ENCODE peak calls at places on chromosomes 1 and 21, in five cellular contexts. L, Z, J, B and W are unnamed samples.

GRCh38 chr1:24345334-24345733 is 26.2 kb downstream of the GRHL3 start:
- DNase-seq in L (no peak), Z (no peak), J (no peak), B (no peak), W (no peak)

GRCh38 chr1:220368352-220369265 is 96.4 kb upstream of the RAB3GAP2 start:
- DNase-seq in L (peak), Z (no peak), J (peak), B (no peak), W (no peak)

GRCh38 chr1:18132707-18133066 is 25.1 kb downstream of the IGSF21 start:
- DNase-seq in L (no peak), Z (no peak), J (no peak), B (no peak), W (no peak)

GRCh38 chr1:45815667-45816458 is 12.5 kb downstream of the MAST2 start:
- DNase-seq in L (peak), Z (no peak), J (no peak), B (no peak), W (no peak)

GRCh38 chr21:43775795-43776430 is at the start of gene CSTB:
- DNase-seq in L (peak), Z (peak), J (peak), B (peak), W (no peak)

GRCh38 chr1:167105150-167105840 is 11.4 kb downstream of the STYXL2 start:
- DNase-seq in L (no peak), Z (no peak), J (no peak), B (no peak), W (no peak)

GRCh38 chr1:114671011-114671938 is 1.4 kb upstream of the DENND2C start:
- DNase-seq in L (peak), Z (no peak), J (no peak), B (no peak), W (no peak)

GRCh38 chr1:54356680-54357147 is 49.5 kb downstream of the SSBP3 start:
- DNase-seq in L (no peak), Z (peak), J (no peak), B (no peak), W (no peak)

GRCh38 chr1:192803501-192803900 is 5.3 kb upstream of the RGS2 start:
- DNase-seq in L (no peak), Z (no peak), J (no peak), B (no peak), W (no peak)

GRCh38 chr1:226629896-226630550 is 81.5 kb downstream of the STUM start:
- DNase-seq in L (no peak), Z (peak), J (no peak), B (no peak), W (no peak)

GRCh38 chr21:43719748-43720538 is 1.0 kb downstream of the PDXK start:
- DNase-seq in L (no peak), Z (peak), J (no peak), B (no peak), W (no peak)

GRCh38 chr1:156741613-156741983 is 710 bp upstream of the MRPL24 start:
- DNase-seq in L (no peak), Z (peak), J (no peak), B (no peak), W (no peak)

GRCh38 chr1:201749059-201749458 is 79.9 kb upstream of the IPO9 start:
- DNase-seq in L (no peak), Z (no peak), J (no peak), B (no peak), W (no peak)

GRCh38 chr1:116724765-116725375 is 29.4 kb upstream of the CD2 start:
- DNase-seq in L (peak), Z (no peak), J (peak), B (peak), W (peak)

GRCh38 chr1:25494952-25495351 is 48.5 kb upstream of the LDLRAP1 start:
- DNase-seq in L (no peak), Z (no peak), J (no peak), B (no peak), W (no peak)

GRCh38 chr1:117267232-117267774 is 56.6 kb upstream of the VTCN1 start:
- DNase-seq in L (no peak), Z (no peak), J (no peak), B (no peak), W (no peak)

GRCh38 chr1:17507916-17508315 is 31.6 kb upstream of the ARHGEF10L start:
- DNase-seq in L (no peak), Z (no peak), J (peak), B (no peak), W (no peak)

GRCh38 chr1:101073836-101074235 is 48.3 kb upstream of the DPH5 start:
- DNase-seq in L (no peak), Z (no peak), J (no peak), B (no peak), W (no peak)

GRCh38 chr1:93908394-93909145 is 660 bp downstream of the GCLM start:
- DNase-seq in L (no peak), Z (peak), J (peak), B (peak), W (no peak)

GRCh38 chr21:31216206-31216605 is 127.9 kb downstream of the TIAM1 start:
- DNase-seq in L (no peak), Z (no peak), J (no peak), B (no peak), W (no peak)

GRCh38 chr21:40386301-40386911 is 460.6 kb downstream of the DSCAM start:
- DNase-seq in L (peak), Z (peak), J (peak), B (peak), W (no peak)

GRCh38 chr21:35818597-35818996 is 241.7 kb downstream of the SETD4 start:
- DNase-seq in L (no peak), Z (no peak), J (no peak), B (no peak), W (no peak)

GRCh38 chr1:5811419-5811818 is 180.8 kb downstream of the NPHP4 start:
- DNase-seq in L (no peak), Z (no peak), J (no peak), B (no peak), W (no peak)

GRCh38 chr1:8134546-8135235 is 108.6 kb upstream of the ERRFI1 start:
- DNase-seq in L (peak), Z (no peak), J (no peak), B (no peak), W (no peak)

GRCh38 chr1:16076871-16077250 is 3.4 kb upstream of the FAM131C start:
- DNase-seq in L (peak), Z (no peak), J (no peak), B (no peak), W (no peak)

GRCh38 chr21:36073181-36073580 is 3.4 kb downstream of the CBR1 start:
- DNase-seq in L (no peak), Z (no peak), J (no peak), B (no peak), W (no peak)

GRCh38 chr1:2054560-2054959 is 4.3 kb downstream of the PRKCZ start:
- DNase-seq in L (no peak), Z (no peak), J (no peak), B (no peak), W (no peak)

GRCh38 chr1:160838876-160839275 is 23.8 kb downstream of the CD244 start:
- DNase-seq in L (no peak), Z (no peak), J (no peak), B (no peak), W (no peak)

GRCh38 chr1:149884433-149885363 is 14.7 kb upstream of the BOLA1 start:
- DNase-seq in L (peak), Z (no peak), J (peak), B (peak), W (peak)

GRCh38 chr1:195428927-195429326 is 1179.3 kb downstream of the KCNT2 start:
- DNase-seq in L (no peak), Z (no peak), J (no peak), B (no peak), W (no peak)

DNA sequence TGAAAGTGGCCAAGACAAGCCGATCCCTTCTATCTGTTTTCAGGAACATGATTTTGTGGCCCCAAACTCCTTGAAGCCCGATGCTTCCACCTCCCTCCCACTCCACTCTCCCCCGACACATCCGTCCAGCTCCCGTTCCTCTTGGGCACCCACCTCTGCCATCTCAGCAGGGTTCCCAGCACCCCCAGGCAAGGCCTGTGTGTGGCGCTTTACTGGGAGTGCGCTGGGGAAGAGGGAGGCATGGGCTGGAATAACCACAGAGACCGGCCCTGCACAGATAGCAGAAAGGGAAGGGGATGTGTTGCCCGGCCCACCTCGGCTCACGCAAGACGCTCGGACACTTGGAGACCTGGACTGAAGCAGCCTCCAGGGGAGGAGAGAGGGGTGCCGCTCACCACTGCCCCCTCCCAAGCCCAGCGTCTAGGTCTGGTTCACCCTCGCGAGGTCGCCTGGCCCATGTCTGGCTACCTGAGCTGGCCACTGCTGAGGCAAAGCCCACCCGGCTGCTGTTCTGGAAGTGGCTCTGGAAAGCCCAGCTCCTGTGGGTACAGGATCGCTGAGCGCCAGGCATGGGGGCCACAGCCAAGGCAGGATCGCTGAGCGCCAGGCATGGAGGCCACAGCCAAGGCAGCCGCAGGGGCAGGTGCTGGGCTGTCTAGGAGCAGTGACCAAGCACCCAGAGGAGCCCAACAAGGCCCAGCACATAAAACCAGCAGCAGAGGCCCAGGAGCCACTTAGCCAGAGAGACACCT is 23.8 kb upstream of the COL18A1 start:
- DNase-seq in L (no peak), Z (peak), J (no peak), B (no peak), W (no peak)
- H3K4me3 ChIP-seq in L (no peak), Z (no peak), J (no peak), B (no peak), W (no peak)

DNA sequence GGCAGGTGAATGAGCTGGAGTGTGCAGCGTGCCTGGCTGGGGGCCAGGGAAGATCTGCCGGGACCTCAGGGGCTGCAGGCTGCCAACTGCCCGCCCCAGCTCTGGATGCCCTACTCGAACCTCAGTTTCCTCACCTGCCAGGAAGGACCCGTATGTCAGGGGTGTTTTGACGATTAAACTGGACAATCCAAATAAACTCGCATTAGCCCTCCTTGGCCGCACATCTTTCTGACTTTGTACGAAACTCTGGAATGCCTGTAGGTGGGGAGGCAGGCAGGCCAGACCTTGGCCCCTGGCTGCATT is 8.3 kb upstream of the ZNF669 start:
- DNase-seq in L (no peak), Z (no peak), J (no peak), B (no peak), W (no peak)
- H3K4me3 ChIP-seq in L (peak), Z (no peak), J (no peak), B (peak), W (no peak)

DNA sequence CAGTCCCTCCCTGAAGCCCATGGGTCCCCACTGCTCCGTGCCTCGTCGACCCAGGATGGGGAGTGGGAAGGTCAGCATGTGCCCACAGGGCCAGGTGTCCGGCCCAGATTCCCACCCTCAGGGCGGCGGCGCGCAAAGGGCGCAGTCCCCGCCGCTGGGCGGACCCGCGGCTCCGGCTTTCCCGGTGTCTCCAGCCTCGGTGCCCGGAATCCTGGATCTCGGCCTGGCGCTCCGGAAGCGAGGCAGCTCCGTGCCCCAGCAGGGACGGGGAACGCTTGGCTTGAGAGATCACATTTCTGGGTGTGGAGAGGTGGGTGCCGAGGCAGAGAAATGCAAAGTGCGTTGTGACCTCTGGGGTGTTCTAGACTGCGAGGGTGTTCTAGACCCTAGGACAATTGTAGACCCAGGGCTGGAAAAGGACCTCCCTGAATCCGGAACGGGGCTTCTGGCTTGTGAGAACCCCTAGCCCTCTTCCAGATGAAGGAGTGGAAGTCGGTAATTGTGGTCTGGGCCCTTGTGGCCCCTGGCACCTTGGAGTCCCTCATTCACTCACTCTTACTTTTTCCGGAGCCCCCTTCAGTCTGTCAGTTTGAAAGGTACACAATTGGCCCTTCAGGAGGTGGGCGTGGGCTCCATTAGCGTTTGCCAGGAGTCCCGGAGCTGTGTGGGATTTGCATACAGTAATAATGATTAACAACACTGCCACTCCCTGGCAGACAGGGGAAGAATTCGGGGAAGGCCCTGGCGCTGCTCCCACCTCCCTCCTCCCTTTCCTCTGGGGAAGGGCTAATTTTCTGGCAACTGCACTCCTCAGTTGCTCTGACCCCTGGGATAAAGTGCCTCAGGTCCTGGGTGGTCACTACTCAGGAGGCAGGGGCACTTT is 1.7 kb upstream of the KCND3 start:
- DNase-seq in L (no peak), Z (peak), J (peak), B (peak), W (no peak)
- H3K4me3 ChIP-seq in L (no peak), Z (peak), J (no peak), B (peak), W (no peak)

GRCh38 chr1:218357211-218357892 is 12.2 kb downstream of the TGFB2 start:
- DNase-seq in L (peak), Z (no peak), J (no peak), B (no peak), W (no peak)
- H3K4me3 ChIP-seq in L (no peak), Z (no peak), J (no peak), B (no peak), W (no peak)

GRCh38 chr1:225461533-225462428 is 33.9 kb upstream of the LBR start:
- DNase-seq in L (no peak), Z (peak), J (no peak), B (no peak), W (no peak)
- H3K4me3 ChIP-seq in L (no peak), Z (no peak), J (no peak), B (no peak), W (no peak)

GRCh38 chr1:170886460-170886859 is 48.9 kb upstream of the MROH9 start:
- DNase-seq in L (no peak), Z (no peak), J (no peak), B (peak), W (no peak)

GRCh38 chr1:170885551-170885950 is 49.8 kb upstream of the MROH9 start:
- DNase-seq in L (peak), Z (no peak), J (peak), B (no peak), W (no peak)

GRCh38 chr1:170881268-170882265 is 53.8 kb upstream of the MROH9 start:
- DNase-seq in L (peak), Z (no peak), J (peak), B (peak), W (peak)
- H3K4me3 ChIP-seq in L (no peak), Z (no peak), J (no peak), B (no peak), W (no peak)